ENCODE peak calls at places on chromosomes 13 and 19, in eight cellular contexts. Q is ovary, E is esophagus squamous epithelium, D is heart left ventricle, A is K562, Z is body of pancreas, R is adrenal gland, J is tibial nerve. L is an unnamed sample.

GRCh38 chr19:19406878-19407639 is 1.6 kb downstream of the GATAD2A start:
- DNase-seq in Z (peak), E (no peak), R (peak), D (no peak), J (no peak), Q (no peak), A (peak), L (peak)

GRCh38 chr19:6735181-6735891 is 2.0 kb downstream of the GPR108 start:
- DNase-seq in E (no peak), J (no peak), Z (no peak), R (no peak), A (no peak), Q (no peak), D (no peak), L (no peak)

GRCh38 chr19:5553892-5554291 is 13.9 kb downstream of the TINCR start:
- DNase-seq in Z (no peak), J (no peak), A (no peak), Q (no peak), E (no peak), R (no peak), D (no peak), L (no peak)

GRCh38 chr13:91346848-91347211 is 657 bp upstream of the MIR17HG start:
- DNase-seq in Z (peak), J (no peak), E (no peak), R (no peak), Q (no peak), A (peak), D (no peak), L (no peak)

GRCh38 chr19:56124578-56124977 is 3.5 kb upstream of the ZNF787 start:
- DNase-seq in E (no peak), J (no peak), R (no peak), Q (no peak), A (no peak), Z (no peak), D (no peak), L (no peak)

GRCh38 chr19:1182068-1182467 is 8.0 kb upstream of the SBNO2 start:
- DNase-seq in R (no peak), Q (no peak), J (no peak), D (no peak), Z (no peak), A (no peak), E (no peak), L (no peak)

GRCh38 chr19:7492142-7493055 is 3.6 kb upstream of the PEX11G start:
- DNase-seq in Q (no peak), E (no peak), Z (no peak), D (no peak), J (no peak), R (no peak), A (no peak), L (no peak)

GRCh38 chr19:55255618-55256423 is 3.0 kb downstream of the PPP6R1 start:
- DNase-seq in Q (no peak), D (no peak), J (no peak), Z (no peak), A (peak), R (peak), E (no peak), L (no peak)

GRCh38 chr19:23222998-23223652 is 27.1 kb downstream of the ZNF724 start:
- DNase-seq in J (no peak), D (no peak), Q (no peak), A (no peak), R (no peak), E (no peak), Z (no peak), L (no peak)

GRCh38 chr19:46386996-46387712 is 26.2 kb downstream of the CCDC8 start:
- DNase-seq in J (no peak), E (no peak), Q (no peak), R (peak), Z (peak), D (no peak), A (no peak), L (no peak)

GRCh38 chr13:92842145-92842544 is 384.5 kb upstream of the GPC6 start:
- DNase-seq in D (no peak), J (no peak), R (no peak), E (no peak), A (no peak), Q (no peak), Z (no peak), L (no peak)

GRCh38 chr19:13029893-13030292 is 34.6 kb downstream of the NFIX start:
- DNase-seq in A (no peak), R (no peak), Q (no peak), E (no peak), J (no peak), Z (no peak), D (no peak), L (no peak)
- H3K27ac ChIP-seq in A (no peak), R (no peak), Q (no peak), E (peak), J (peak), Z (no peak), D (peak), L (peak)

GRCh38 chr19:49148784-49149651 is 6.2 kb downstream of the HRC start:
- DNase-seq in E (no peak), Z (peak), J (peak), Q (peak), A (peak), D (peak), R (peak), L (peak)
- TF ChIP-seq POLR2A in E (no peak), Z (peak), J (no peak), Q (no peak), A (peak), D (peak), R (peak), L (peak)

DNA sequence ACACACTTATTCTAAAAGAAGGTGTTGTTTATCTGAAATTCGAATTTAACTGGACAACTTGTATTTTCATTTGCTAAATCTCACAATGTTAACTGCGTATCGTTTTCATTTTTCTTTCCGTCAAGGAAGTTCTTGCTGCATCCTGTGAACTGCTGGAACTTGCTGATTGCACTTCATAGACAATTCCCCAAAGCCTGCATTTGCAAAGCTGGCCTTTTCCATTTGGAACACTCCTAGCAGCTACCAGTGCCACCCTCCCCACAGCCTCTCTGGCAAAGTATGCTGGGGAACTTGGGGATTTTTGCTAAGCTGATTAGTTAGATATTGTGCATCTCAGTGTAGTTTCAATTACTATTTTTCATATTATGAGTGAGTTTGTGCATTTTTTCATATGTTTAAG is 20.4 kb upstream of the ARGLU1 start:
- DNase-seq in Q (no peak), J (no peak), A (no peak), E (no peak), D (no peak), Z (no peak), R (no peak), L (no peak)
- H3K27ac ChIP-seq in Q (no peak), J (no peak), A (no peak), E (peak), D (peak), Z (no peak), R (no peak), L (peak)

DNA sequence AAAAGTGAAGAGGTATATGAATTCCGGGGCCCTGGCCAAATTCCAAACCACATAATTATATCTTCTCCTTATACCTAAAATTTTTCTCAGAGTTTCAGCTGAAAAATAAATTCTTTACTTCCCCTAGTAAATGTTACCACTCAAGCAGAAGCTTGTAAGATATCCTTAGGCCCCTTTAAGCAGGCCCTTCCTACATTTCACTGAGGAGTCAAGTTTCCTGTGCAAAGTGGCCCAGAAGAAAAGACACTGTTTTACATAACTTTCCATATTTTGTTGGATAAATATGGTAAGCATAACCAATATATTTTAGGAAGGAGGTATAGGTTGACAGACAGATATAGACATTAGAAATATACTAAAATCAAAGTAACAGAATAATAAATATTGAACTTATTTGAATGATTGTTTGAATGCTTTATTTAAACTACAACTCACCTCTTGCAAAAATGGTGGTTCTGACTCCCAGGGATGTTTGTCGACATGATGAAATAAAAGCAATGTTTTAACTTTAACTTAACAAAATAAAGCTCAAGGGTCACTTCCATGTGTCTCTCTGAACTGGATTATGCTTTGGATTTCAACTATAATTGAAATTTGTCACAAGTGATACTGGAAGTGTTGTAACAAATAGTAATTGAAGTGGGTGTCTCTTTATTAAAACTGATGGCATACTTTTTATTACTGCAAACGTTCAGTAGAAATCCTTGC is 141.2 kb downstream of the SPRY2 start:
- DNase-seq in Z (no peak), D (no peak), J (no peak), R (no peak), Q (no peak), A (no peak), E (no peak), L (no peak)
- TF ChIP-seq POLR2A in Z (no peak), D (no peak), J (no peak), R (no peak), Q (no peak), A (no peak), E (no peak), L (no peak)

DNA sequence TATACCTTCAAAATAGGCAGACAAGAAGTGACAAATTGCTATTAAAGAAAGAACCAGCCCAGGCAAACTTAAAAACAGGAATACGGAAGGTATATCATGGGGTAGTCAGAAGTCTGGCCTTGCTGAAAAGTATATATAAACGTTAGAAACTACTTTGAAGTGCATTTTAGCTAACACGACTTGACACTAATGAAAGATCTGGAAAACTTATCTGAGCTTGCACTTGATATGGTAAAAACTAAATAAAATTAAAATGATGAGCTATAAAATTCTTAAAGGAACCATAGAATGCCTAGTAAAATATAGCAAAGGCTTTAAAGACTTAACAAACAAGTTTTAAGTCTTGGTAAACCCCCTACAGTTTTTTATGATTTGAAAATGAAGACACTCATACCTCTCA is 795.3 kb upstream of the PCDH20 start:
- DNase-seq in A (no peak), Z (no peak), R (no peak), E (no peak), D (no peak), J (no peak), Q (no peak), L (no peak)
- H3K27ac ChIP-seq in A (no peak), Z (no peak), R (no peak), E (no peak), D (no peak), J (no peak), Q (no peak), L (no peak)

GRCh38 chr19:41327499-41328156 is 17.7 kb downstream of the CCDC97 start:
- DNase-seq in A (peak), E (peak), Q (peak), D (peak), J (no peak), R (peak), Z (peak), L (peak)
- TF ChIP-seq POLR2A in A (no peak), E (peak), Q (no peak), D (no peak), J (no peak), R (no peak), Z (peak), L (no peak)

DNA sequence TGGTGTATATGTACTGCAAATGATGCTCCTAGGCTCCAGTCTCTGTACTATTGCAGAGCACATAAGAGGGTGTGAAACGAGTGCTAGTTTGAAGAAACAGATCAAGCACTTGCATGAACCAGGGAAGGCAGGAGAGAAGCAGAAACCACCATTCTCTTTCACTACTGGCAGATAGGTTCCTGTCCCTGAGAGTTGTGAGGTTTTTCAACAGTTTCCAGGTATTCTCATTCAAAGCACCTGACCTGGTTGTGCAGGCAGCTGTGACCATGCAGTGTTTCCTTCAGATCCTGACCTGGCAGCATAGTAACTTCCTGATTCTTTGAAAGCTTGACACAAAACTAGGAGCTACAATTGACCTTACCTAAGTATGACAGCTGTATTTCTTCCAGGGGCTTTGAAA is 164.9 kb downstream of the UFM1 start:
- DNase-seq in J (no peak), A (no peak), Z (no peak), Q (no peak), E (no peak), R (no peak), D (no peak), L (no peak)
- H3K27ac ChIP-seq in J (no peak), A (no peak), Z (no peak), Q (no peak), E (no peak), R (no peak), D (no peak), L (no peak)

GRCh38 chr19:58097783-58098681 is at the start of gene ZSCAN18:
- DNase-seq in J (peak), D (peak), A (peak), R (peak), Z (peak), E (peak), Q (peak), L (peak)
- TF ChIP-seq POLR2A in J (peak), D (peak), A (no peak), R (peak), Z (peak), E (peak), Q (peak), L (peak)

GRCh38 chr19:41551212-41551610 is 24.8 kb upstream of the CEACAM21 start:
- DNase-seq in R (no peak), A (no peak), Q (no peak), J (no peak), E (no peak), D (no peak), Z (no peak), L (no peak)

GRCh38 chr19:41552558-41552957 is 23.4 kb upstream of the CEACAM21 start:
- DNase-seq in J (no peak), R (no peak), Z (no peak), D (no peak), E (no peak), A (no peak), Q (no peak), L (no peak)

GRCh38 chr19:41553804-41554203 is 22.2 kb upstream of the CEACAM21 start:
- DNase-seq in R (no peak), Z (no peak), E (no peak), D (no peak), A (no peak), Q (no peak), J (no peak), L (no peak)

GRCh38 chr19:41548954-41549688 is 26.8 kb upstream of the CEACAM21 start:
- DNase-seq in E (no peak), R (no peak), D (no peak), A (peak), Q (no peak), J (no peak), Z (no peak), L (no peak)

DNA sequence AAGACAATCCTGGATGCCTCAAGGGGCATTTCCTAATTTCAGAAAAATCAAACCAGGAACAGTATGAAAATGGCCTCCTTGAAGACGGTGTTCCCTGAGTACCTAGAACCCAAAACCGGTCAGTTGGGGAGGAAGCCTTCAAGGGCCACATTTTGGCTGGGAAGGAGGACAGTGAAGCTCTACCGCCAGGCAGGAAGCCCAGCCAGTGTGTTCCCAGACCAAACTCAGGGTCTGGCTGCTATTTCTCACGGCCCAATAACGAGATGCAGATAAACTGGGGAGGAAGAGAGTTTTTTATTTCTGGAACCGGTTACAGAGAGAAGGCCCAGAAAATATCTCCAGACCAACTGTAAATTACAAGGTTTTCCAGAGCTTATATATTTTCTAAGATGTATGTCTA is 24.3 kb upstream of the CEACAM21 start:
- DNase-seq in E (no peak), A (no peak), R (no peak), Q (no peak), D (no peak), Z (no peak), J (no peak), L (no peak)
- H3K27ac ChIP-seq in E (peak), A (no peak), R (no peak), Q (no peak), D (peak), Z (no peak), J (peak), L (no peak)

DNA sequence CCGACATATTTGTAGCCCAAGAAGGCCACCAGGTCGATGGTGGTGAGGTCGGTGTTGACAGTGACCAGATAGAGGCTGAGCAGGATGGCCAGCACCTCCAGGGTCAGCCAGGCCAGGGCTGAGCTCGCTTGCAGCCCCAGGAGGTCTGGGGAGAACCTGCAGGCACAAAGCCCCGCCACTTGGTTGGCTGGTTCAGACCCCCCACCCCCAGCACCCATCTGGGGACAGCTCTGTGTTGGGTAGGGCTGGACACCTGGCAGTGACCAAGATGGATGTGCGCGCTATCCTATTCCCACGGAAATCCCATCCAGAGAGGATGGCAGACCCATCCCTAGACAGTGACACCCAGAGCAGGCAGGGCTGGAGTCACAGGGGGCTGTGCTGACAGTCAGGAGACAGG is 3.5 kb downstream of the C19orf33 start:
- DNase-seq in D (no peak), J (no peak), E (no peak), R (no peak), Z (no peak), A (no peak), Q (no peak), L (no peak)
- TF ChIP-seq POLR2A in D (no peak), J (no peak), E (no peak), R (no peak), Z (no peak), A (no peak), Q (no peak), L (no peak)